ENCODE peak calls at places on chromosome 19, in six cellular contexts. H is K562, V is H1, R is GM12878, D is HepG2, C is HCT116. M is an unnamed sample.

GRCh38 chr19:5451494-5451893 is 3.7 kb upstream of the ZNRF4 start:
- DNase-seq in H (no peak), R (no peak), C (no peak), V (no peak), D (no peak), M (no peak)

GRCh38 chr19:13093407-13094284 is 9.0 kb downstream of the LYL1 start:
- DNase-seq in R (no peak), H (peak; percentile 89), V (peak; percentile 79), D (peak; percentile 76), C (peak; percentile 70), M (peak; percentile 86)

GRCh38 chr19:5696196-5697021 is 6.3 kb downstream of the RPL36 start:
- DNase-seq in C (no peak), R (no peak), H (no peak), V (no peak), D (no peak), M (no peak)

GRCh38 chr19:14505488-14506239 is 9.7 kb upstream of the GIPC1 start:
- DNase-seq in V (no peak), D (peak; percentile 64), H (peak; percentile 80), C (peak; percentile 82), R (no peak), M (peak; percentile 28)

GRCh38 chr19:18905520-18906236 is 9.7 kb upstream of the CERS1 start:
- DNase-seq in D (no peak), V (no peak), R (no peak), C (no peak), H (no peak), M (no peak)

GRCh38 chr19:36963262-36963661 is 47.1 kb downstream of the ZNF568 start:
- DNase-seq in C (no peak), R (no peak), V (no peak), D (no peak), H (no peak), M (no peak)

GRCh38 chr19:17847538-17848366 is at the start of gene JAK3:
- DNase-seq in C (no peak), H (peak; percentile 79), R (peak; percentile 77), V (peak; percentile 75), D (peak; percentile 59), M (peak; percentile 70)

GRCh38 chr19:50820086-50820485 is 3.5 kb downstream of the KLK1 start:
- DNase-seq in R (no peak), D (no peak), C (no peak), V (no peak), H (no peak), M (no peak)

GRCh38 chr19:54114340-54114826 is 1.1 kb downstream of the TFPT start:
- DNase-seq in D (no peak), V (no peak), C (no peak), H (no peak), R (no peak), M (peak; percentile 31)

GRCh38 chr19:8377598-8377997 is 12.6 kb upstream of the RAB11B start:
- DNase-seq in H (no peak), D (no peak), V (no peak), R (no peak), C (no peak), M (no peak)

GRCh38 chr19:16470541-16470910 is 1.2 kb downstream of the EPS15L1 start:
- DNase-seq in C (no peak), V (no peak), H (no peak), D (no peak), R (no peak), M (no peak)

GRCh38 chr19:46372901-46373572 is 26.1 kb downstream of the PPP5C start:
- DNase-seq in H (no peak), V (no peak), C (no peak), D (no peak), R (no peak), M (peak; percentile 30)

GRCh38 chr19:53507523-53508442 is 30.2 kb upstream of the ZNF331 start:
- DNase-seq in R (no peak), V (no peak), D (peak; percentile 95), H (no peak), C (no peak), M (no peak)

GRCh38 chr19:16585808-16586476 is 13.7 kb upstream of the SLC35E1 start:
- DNase-seq in C (no peak), V (no peak), R (peak; percentile 98), D (no peak), H (no peak), M (no peak)

GRCh38 chr19:45494261-45494916 is 2.5 kb downstream of the RTN2 start:
- DNase-seq in D (no peak), R (no peak), C (no peak), V (no peak), H (no peak), M (no peak)

GRCh38 chr19:31527443-31527842 is 178.2 kb upstream of the TSHZ3 start:
- DNase-seq in H (no peak), V (no peak), C (no peak), R (no peak), D (no peak), M (no peak)

GRCh38 chr19:7705387-7706187 is 3.7 kb upstream of the FCER2 start:
- DNase-seq in R (peak; percentile 91), V (no peak), D (no peak), H (no peak), C (no peak), M (no peak)

GRCh38 chr19:5651361-5651760 is 28.5 kb downstream of the SAFB start:
- DNase-seq in C (no peak), D (no peak), V (no peak), H (no peak), R (no peak), M (no peak)

GRCh38 chr19:42683917-42684513 is 56.3 kb downstream of the PSG3 start:
- DNase-seq in V (no peak), H (peak; percentile 25), D (peak; percentile 5), C (peak; percentile 28), R (no peak), M (no peak)

GRCh38 chr19:42794751-42795150 is 29.3 kb upstream of the PSG8 start:
- DNase-seq in V (no peak), C (no peak), H (no peak), D (no peak), R (no peak), M (no peak)

GRCh38 chr19:51746731-51747130 is 4.9 kb downstream of the FPR1 start:
- DNase-seq in H (no peak), V (no peak), D (no peak), C (no peak), R (no peak), M (no peak)

GRCh38 chr19:14168259-14168972 is 32.0 kb upstream of the ASF1B start:
- DNase-seq in V (no peak), C (no peak), D (no peak), R (no peak), H (no peak), M (no peak)

GRCh38 chr19:11196406-11197287 is 698 bp downstream of the KANK2 start:
- DNase-seq in V (no peak), R (no peak), C (no peak), H (peak; percentile 69), D (no peak), M (peak; percentile 46)

GRCh38 chr19:11237321-11237720 is 2.1 kb upstream of the ANGPTL8 start:
- DNase-seq in D (no peak), V (no peak), R (no peak), C (no peak), H (no peak), M (no peak)

GRCh38 chr19:17243854-17244617 is 1.7 kb downstream of the NR2F6 start:
- DNase-seq in R (no peak), V (no peak), D (peak; percentile 51), H (peak; percentile 65), C (no peak), M (no peak)

GRCh38 chr19:47284324-47284899 is 9.7 kb downstream of the INAFM1 start:
- DNase-seq in C (no peak), R (no peak), H (peak; percentile 34), D (peak; percentile 53), V (no peak), M (peak; percentile 57)

GRCh38 chr19:11377237-11377636 is 2.8 kb downstream of the SWSAP1 start:
- DNase-seq in R (no peak), C (no peak), V (no peak), D (no peak), H (peak; percentile 53), M (peak; percentile 50)

GRCh38 chr19:39194832-39195542 is 1.8 kb upstream of the NCCRP1 start:
- DNase-seq in R (no peak), D (no peak), H (no peak), V (no peak), C (no peak), M (no peak)
- TF ChIP-seq EZH2 in R (no peak), D (no peak), H (no peak), V (no peak), C (no peak), M (no peak)

GRCh38 chr19:35612224-35612558 is 344 bp upstream of the HAUS5 start:
- DNase-seq in H (no peak), R (no peak), C (no peak), D (no peak), V (no peak), M (no peak)

GRCh38 chr19:35609881-35610353 is 2.6 kb upstream of the HAUS5 start:
- DNase-seq in D (no peak), V (no peak), C (no peak), R (peak; percentile 47), H (no peak), M (no peak)

GRCh38 chr19:35615036-35615435 is 2.5 kb downstream of the HAUS5 start:
- DNase-seq in R (no peak), C (no peak), D (no peak), V (no peak), H (no peak), M (no peak)

GRCh38 chr19:35613574-35613973 is 1.0 kb downstream of the HAUS5 start:
- DNase-seq in V (no peak), C (no peak), D (no peak), H (no peak), R (no peak), M (no peak)

GRCh38 chr19:35612559-35613321 is at the start of gene HAUS5:
- DNase-seq in V (peak; percentile 81), H (peak; percentile 95), D (peak; percentile 83), C (peak; percentile 92), R (peak; percentile 70), M (peak; percentile 94)
- TF ChIP-seq POLR2A in V (peak; percentile 90), H (peak; percentile 84), D (peak; percentile 57), C (no peak), R (peak; percentile 91), M (peak; percentile 65)

GRCh38 chr19:497861-498590 is 1.7 kb downstream of the MADCAM1 start:
- DNase-seq in R (no peak), D (no peak), V (no peak), C (no peak), H (no peak), M (no peak)
- TF ChIP-seq EZH2 in R (no peak), D (no peak), V (peak; percentile 77), C (no peak), H (no peak), M (peak; percentile 98)

DNA sequence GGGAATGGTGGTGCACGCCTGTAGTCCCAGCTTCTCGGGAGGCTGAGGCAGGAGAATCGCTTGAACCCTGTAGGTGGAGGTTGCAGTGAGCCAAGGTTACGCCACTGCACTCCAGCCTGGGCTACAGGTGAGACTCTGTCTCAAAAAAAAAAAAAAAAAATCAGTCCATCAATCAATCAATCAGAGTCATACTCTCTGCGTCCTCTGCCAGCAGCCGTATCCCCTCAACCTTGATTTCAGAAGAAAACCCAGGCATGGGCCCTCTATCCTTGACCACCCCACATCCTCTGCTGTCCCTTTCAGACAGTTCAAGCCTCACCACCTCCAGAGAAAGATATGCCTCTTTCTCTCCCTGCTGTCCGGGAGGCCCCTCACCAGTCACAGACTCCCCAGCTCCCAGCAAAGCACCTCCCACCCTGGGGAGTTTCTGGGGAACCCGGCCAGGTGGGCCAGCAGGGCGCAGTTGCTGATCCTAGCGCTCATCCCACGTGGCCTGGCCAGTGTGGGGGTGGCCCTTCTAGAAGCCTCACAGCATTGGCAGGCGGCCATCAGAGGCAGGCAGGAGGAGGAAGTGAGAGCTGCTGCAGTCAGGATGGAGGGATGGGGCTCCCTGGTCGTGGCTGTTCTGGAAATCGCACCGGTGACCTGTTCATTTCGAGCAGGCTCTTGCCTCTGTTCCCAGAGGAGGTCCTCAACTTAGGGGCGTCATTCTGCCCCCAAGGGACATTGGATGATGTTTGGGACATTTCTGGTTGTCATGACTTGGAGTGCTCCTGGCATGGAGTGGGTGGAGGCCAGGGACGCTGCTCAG is 10.2 kb upstream of the JSRP1 start:
- DNase-seq in V (no peak), H (peak; percentile 69), D (peak; percentile 58), C (no peak), R (peak; percentile 54), M (peak; percentile 78)
- TF ChIP-seq POLR2A in V (no peak), H (no peak), D (no peak), C (no peak), R (peak; percentile 65), M (peak; percentile 52)

M was measured in endothelial cell of umbilical vein.